ENCODE peak calls at places on chromosomes 6 and 20, in ten cellular contexts. B, Z, I, O, F, V, L, A, U and Q are unnamed samples.

GRCh38 chr6:42184475-42184874 is 10.3 kb downstream of the GUCA1B start:
- DNase-seq in B (no peak), Z (no peak), I (no peak), O (no peak), F (no peak), V (no peak), L (no peak), A (no peak), U (no peak), Q (no peak)

GRCh38 chr20:47360489-47361267 is 4.2 kb upstream of the ZMYND8 start:
- DNase-seq in B (no peak), Z (peak), I (no peak), O (peak), F (no peak), V (no peak), L (peak), A (peak), U (peak), Q (peak)

GRCh38 chr6:167824591-167825041 is 2.1 kb upstream of the AFDN start:
- DNase-seq in B (no peak), Z (no peak), I (no peak), O (peak), F (peak), V (no peak), L (peak), A (no peak), U (no peak), Q (peak)

GRCh38 chr20:11585752-11586352 is 331.8 kb upstream of the BTBD3 start:
- DNase-seq in B (no peak), Z (peak), I (no peak), O (no peak), F (no peak), V (no peak), L (peak), A (no peak), U (no peak), Q (no peak)

GRCh38 chr6:84492246-84493135 is 265.0 kb upstream of the CEP162 start:
- DNase-seq in B (no peak), Z (peak), I (no peak), O (no peak), F (no peak), V (no peak), L (no peak), A (no peak), U (no peak), Q (no peak)

GRCh38 chr6:108902389-108902792 is 54.2 kb downstream of the ARMC2 start:
- DNase-seq in B (no peak), Z (no peak), I (no peak), O (no peak), F (no peak), V (no peak), L (no peak), A (no peak), U (no peak), Q (no peak)

GRCh38 chr6:147141690-147142308 is 62.4 kb upstream of the STXBP5 start:
- DNase-seq in B (no peak), Z (peak), I (no peak), O (no peak), F (no peak), V (no peak), L (no peak), A (no peak), U (no peak), Q (no peak)

GRCh38 chr20:61253640-61254511 is 1.8 kb downstream of the CDH4 start:
- DNase-seq in B (no peak), Z (peak), I (no peak), O (no peak), F (no peak), V (no peak), L (peak), A (no peak), U (peak), Q (no peak)

GRCh38 chr6:82458147-82458546 is 94.5 kb downstream of the TPBG start:
- DNase-seq in B (no peak), Z (no peak), I (no peak), O (no peak), F (no peak), V (no peak), L (no peak), A (no peak), U (no peak), Q (no peak)

GRCh38 chr20:38601216-38602184 is at the start of gene ARHGAP40:
- DNase-seq in B (no peak), Z (peak), I (peak), O (no peak), F (no peak), V (no peak), L (no peak), A (no peak), U (peak), Q (no peak)

GRCh38 chr6:144469144-144469575 is 184.0 kb downstream of the UTRN start:
- DNase-seq in B (no peak), Z (no peak), I (no peak), O (no peak), F (peak), V (no peak), L (no peak), A (no peak), U (no peak), Q (no peak)

GRCh38 chr6:20092071-20092566 is 120.2 kb downstream of the MBOAT1 start:
- DNase-seq in B (no peak), Z (peak), I (no peak), O (no peak), F (peak), V (no peak), L (peak), A (peak), U (no peak), Q (peak)

GRCh38 chr6:5260111-5260620 is 584 bp downstream of the LYRM4 start:
- DNase-seq in B (peak), Z (peak), I (peak), O (peak), F (no peak), V (peak), L (peak), A (no peak), U (peak), Q (peak)

GRCh38 chr6:133761706-133762105 is 127.2 kb upstream of the TCF21 start:
- DNase-seq in B (no peak), Z (no peak), I (no peak), O (peak), F (no peak), V (no peak), L (no peak), A (no peak), U (no peak), Q (no peak)

GRCh38 chr20:61436674-61437279 is 184.7 kb downstream of the CDH4 start:
- DNase-seq in B (no peak), Z (no peak), I (no peak), O (no peak), F (no peak), V (no peak), L (peak), A (no peak), U (peak), Q (peak)

GRCh38 chr20:25038591-25039015 is 19.3 kb downstream of the ACSS1 start:
- DNase-seq in B (no peak), Z (no peak), I (no peak), O (no peak), F (no peak), V (no peak), L (no peak), A (no peak), U (no peak), Q (no peak)

GRCh38 chr6:18551228-18551627 is 164.1 kb downstream of the RNF144B start:
- DNase-seq in B (no peak), Z (no peak), I (no peak), O (peak), F (peak), V (no peak), L (no peak), A (peak), U (no peak), Q (no peak)

GRCh38 chr20:7790189-7790588 is 150.1 kb downstream of the HAO1 start:
- DNase-seq in B (no peak), Z (no peak), I (no peak), O (no peak), F (no peak), V (no peak), L (no peak), A (peak), U (no peak), Q (no peak)

GRCh38 chr6:5108068-5108467 is 22.9 kb downstream of the PPP1R3G start:
- DNase-seq in B (no peak), Z (no peak), I (no peak), O (no peak), F (no peak), V (no peak), L (no peak), A (no peak), U (no peak), Q (no peak)

GRCh38 chr20:59821201-59821600 is 112.2 kb downstream of the SYCP2 start:
- DNase-seq in B (no peak), Z (no peak), I (no peak), O (no peak), F (no peak), V (no peak), L (no peak), A (no peak), U (peak), Q (no peak)

GRCh38 chr6:3403244-3404154 is 53.4 kb downstream of the SLC22A23 start:
- DNase-seq in B (no peak), Z (peak), I (no peak), O (no peak), F (no peak), V (no peak), L (no peak), A (no peak), U (peak), Q (no peak)

GRCh38 chr20:50464026-50464724 is 46.0 kb upstream of the PTPN1 start:
- DNase-seq in B (peak), Z (peak), I (peak), O (peak), F (no peak), V (peak), L (peak), A (no peak), U (peak), Q (peak)

GRCh38 chr6:169824848-169825557 is 73.6 kb downstream of the ERMARD start:
- DNase-seq in B (no peak), Z (no peak), I (no peak), O (no peak), F (no peak), V (no peak), L (no peak), A (no peak), U (peak), Q (no peak)

GRCh38 chr6:145836170-145836569 is 21.6 kb upstream of the FBXO30 start:
- DNase-seq in B (no peak), Z (no peak), I (no peak), O (no peak), F (no peak), V (no peak), L (no peak), A (no peak), U (no peak), Q (no peak)

GRCh38 chr6:62523630-62524029 is 237.6 kb upstream of the KHDRBS2 start:
- DNase-seq in B (no peak), Z (no peak), I (no peak), O (no peak), F (no peak), V (no peak), L (no peak), A (no peak), U (no peak), Q (no peak)

GRCh38 chr20:2859330-2860121 is 13.8 kb upstream of the PTPRA start:
- DNase-seq in B (no peak), Z (no peak), I (no peak), O (no peak), F (no peak), V (no peak), L (peak), A (no peak), U (no peak), Q (peak)

GRCh38 chr20:11591965-11592364 is 325.7 kb upstream of the BTBD3 start:
- DNase-seq in B (no peak), Z (no peak), I (no peak), O (no peak), F (no peak), V (no peak), L (no peak), A (no peak), U (no peak), Q (no peak)

GRCh38 chr20:58021481-58021880 is 207.0 kb downstream of the ANKRD60 start:
- DNase-seq in B (no peak), Z (no peak), I (no peak), O (no peak), F (no peak), V (no peak), L (no peak), A (no peak), U (peak), Q (no peak)

GRCh38 chr6:53494076-53494475 is 50.8 kb downstream of the GCLC start:
- DNase-seq in B (no peak), Z (no peak), I (no peak), O (no peak), F (no peak), V (no peak), L (no peak), A (no peak), U (no peak), Q (no peak)

GRCh38 chr20:12970372-12970821 is 38.4 kb upstream of the SPTLC3 start:
- DNase-seq in B (no peak), Z (peak), I (no peak), O (no peak), F (no peak), V (no peak), L (peak), A (peak), U (no peak), Q (peak)

GRCh38 chr6:154766993-154767392 is 33.8 kb downstream of the SCAF8 start:
- DNase-seq in B (no peak), Z (no peak), I (no peak), O (no peak), F (no peak), V (no peak), L (no peak), A (no peak), U (no peak), Q (no peak)

GRCh38 chr6:27531772-27532459 is 59.0 kb upstream of the ZNF184 start:
- DNase-seq in B (no peak), Z (no peak), I (no peak), O (no peak), F (no peak), V (no peak), L (no peak), A (no peak), U (no peak), Q (no peak)

GRCh38 chr20:51385941-51386530 is 156.5 kb downstream of the NFATC2 start:
- DNase-seq in B (no peak), Z (no peak), I (no peak), O (peak), F (no peak), V (peak), L (peak), A (no peak), U (peak), Q (no peak)

GRCh38 chr20:3743251-3743650 is 10.8 kb downstream of the HSPA12B start:
- DNase-seq in B (no peak), Z (no peak), I (no peak), O (no peak), F (no peak), V (no peak), L (no peak), A (no peak), U (no peak), Q (no peak)

GRCh38 chr6:56594699-56595098 is 48.0 kb downstream of the DST start:
- DNase-seq in B (no peak), Z (no peak), I (no peak), O (no peak), F (no peak), V (no peak), L (no peak), A (no peak), U (no peak), Q (no peak)

GRCh38 chr6:31222496-31222895 is 49.4 kb downstream of the HLA-C start:
- DNase-seq in B (no peak), Z (no peak), I (no peak), O (no peak), F (no peak), V (no peak), L (no peak), A (no peak), U (no peak), Q (no peak)